ENCODE peak calls at places on chromosomes 13 and 19, in six cellular contexts. K is H9, I is neuronal stem cell, D is H1, F is trophoblast cell, X is IMR-90. L is an unnamed sample.

GRCh38 chr13:35979378-35979911 is 151.7 kb downstream of the DCLK1 start:
- DNase-seq in K (no peak), I (no peak), D (no peak), F (peak; percentile 79), X (peak; percentile 83), L (peak; percentile 11)

GRCh38 chr13:40251343-40252032 is 415.0 kb downstream of the FOXO1 start:
- DNase-seq in K (no peak), I (no peak), D (no peak), F (no peak), X (no peak), L (peak; percentile 42)

GRCh38 chr13:24233351-24233901 is 72.9 kb downstream of the SPATA13 start:
- DNase-seq in K (no peak), I (no peak), D (no peak), F (peak; percentile 47), X (peak; percentile 64), L (peak; percentile 63)

GRCh38 chr19:21482863-21483276 is 22.5 kb upstream of the ZNF429 start:
- DNase-seq in K (peak; percentile 81), I (no peak), D (peak; percentile 74), F (peak; percentile 84), X (no peak), L (no peak)

GRCh38 chr19:46880440-46880839 is 19.6 kb downstream of the ARHGAP35 start:
- DNase-seq in K (no peak), I (no peak), D (no peak), F (no peak), X (peak; percentile 13), L (no peak)

GRCh38 chr13:91111476-91112190 is 235.9 kb upstream of the MIR17HG start:
- DNase-seq in K (no peak), I (no peak), D (no peak), F (no peak), X (no peak), L (no peak)

GRCh38 chr13:97259787-97260641 is 37.9 kb downstream of the MBNL2 start:
- DNase-seq in K (no peak), I (no peak), D (no peak), F (peak; percentile 79), X (peak; percentile 84), L (peak; percentile 93)

GRCh38 chr13:42777476-42777875 is 3.9 kb upstream of the FAM216B start:
- DNase-seq in K (no peak), I (no peak), D (no peak), F (no peak), X (peak; percentile 28), L (no peak)

GRCh38 chr19:55005684-55006488 is 32.2 kb downstream of the GP6 start:
- DNase-seq in K (peak; percentile 83), I (no peak), D (no peak), F (peak; percentile 95), X (no peak), L (peak; percentile 18)

GRCh38 chr19:50330365-50331078 is 1.3 kb upstream of the KCNC3 start:
- DNase-seq in K (peak; percentile 96), I (peak; percentile 95), D (peak; percentile 70), F (peak; percentile 89), X (peak; percentile 1), L (no peak)

GRCh38 chr13:98941536-98941935 is 36.3 kb downstream of the DOCK9 start:
- DNase-seq in K (no peak), I (no peak), D (no peak), F (no peak), X (no peak), L (no peak)

GRCh38 chr13:60838581-60838980 is 441.6 kb downstream of the TDRD3 start:
- DNase-seq in K (no peak), I (no peak), D (no peak), F (no peak), X (no peak), L (no peak)

GRCh38 chr19:465056-465816 is 4.4 kb upstream of the SHC2 start:
- DNase-seq in K (no peak), I (no peak), D (no peak), F (no peak), X (no peak), L (no peak)
- H3K27ac ChIP-seq in K (no peak overlapping the region), I (no peak overlapping the region), D (no peak overlapping the region), F (no peak overlapping the region), X (no peak overlapping the region), L (no peak overlapping the region)

GRCh38 chr13:94324409-94325147 is 154.9 kb downstream of the DCT start:
- DNase-seq in K (no peak), I (no peak), D (no peak), F (no peak), X (no peak), L (peak; percentile 54)
- H4K91ac ChIP-seq in K (no peak overlapping the region), I (no peak overlapping the region), D (no peak overlapping the region), F (no peak overlapping the region), X (no peak overlapping the region), L (no peak overlapping the region)

DNA sequence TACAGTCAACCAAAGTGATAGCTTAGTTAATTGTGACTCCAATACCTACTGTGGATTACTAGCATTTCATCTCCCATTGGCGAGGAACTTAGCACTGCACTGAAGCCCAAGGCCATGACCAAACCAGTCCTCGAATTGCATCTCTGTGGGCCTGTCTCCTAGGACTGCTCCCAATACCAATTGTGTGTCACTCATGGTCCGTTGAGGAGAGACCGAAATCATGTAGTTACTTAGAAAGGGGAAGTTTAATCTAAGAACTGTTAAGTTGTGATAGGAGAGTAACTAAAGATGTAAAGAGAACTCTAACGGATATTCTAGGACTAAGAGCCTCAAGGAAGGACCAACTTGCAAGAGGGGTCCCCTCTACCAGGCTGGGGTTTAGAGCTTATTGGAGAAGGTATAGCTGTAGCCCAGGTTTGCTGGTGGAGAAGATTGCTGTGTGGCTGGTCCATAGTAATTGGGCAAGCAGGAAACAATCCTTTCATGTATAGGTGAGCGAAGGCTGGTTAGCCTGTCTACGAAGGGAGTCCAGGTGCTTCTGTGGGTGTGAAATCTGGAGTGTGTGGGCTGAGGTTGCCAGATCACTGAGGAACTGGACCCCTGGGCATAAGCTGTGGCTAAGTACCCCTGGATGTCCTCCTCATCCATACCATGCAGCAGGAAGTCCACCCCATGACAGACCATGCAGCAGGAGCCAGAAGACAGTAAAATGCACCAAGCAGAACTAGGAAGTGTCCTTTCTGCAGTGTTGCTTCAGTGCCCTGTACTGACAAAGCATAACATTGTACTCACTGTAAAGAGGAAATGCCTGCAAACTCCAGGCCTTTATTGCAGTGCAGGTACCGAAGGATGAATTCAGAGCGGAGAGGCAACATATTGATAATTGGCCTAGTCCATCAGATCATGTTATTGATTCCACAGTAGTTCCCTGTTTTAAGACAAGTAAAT is 30.8 kb downstream of the DNAJC3 start:
- DNase-seq in K (no peak), I (no peak), D (no peak), F (no peak), X (no peak), L (no peak)
- H3K23ac ChIP-seq in K (no peak overlapping the region), I (no peak overlapping the region), D (no peak overlapping the region), F (no peak overlapping the region), X (no peak overlapping the region), L (no peak overlapping the region)

DNA sequence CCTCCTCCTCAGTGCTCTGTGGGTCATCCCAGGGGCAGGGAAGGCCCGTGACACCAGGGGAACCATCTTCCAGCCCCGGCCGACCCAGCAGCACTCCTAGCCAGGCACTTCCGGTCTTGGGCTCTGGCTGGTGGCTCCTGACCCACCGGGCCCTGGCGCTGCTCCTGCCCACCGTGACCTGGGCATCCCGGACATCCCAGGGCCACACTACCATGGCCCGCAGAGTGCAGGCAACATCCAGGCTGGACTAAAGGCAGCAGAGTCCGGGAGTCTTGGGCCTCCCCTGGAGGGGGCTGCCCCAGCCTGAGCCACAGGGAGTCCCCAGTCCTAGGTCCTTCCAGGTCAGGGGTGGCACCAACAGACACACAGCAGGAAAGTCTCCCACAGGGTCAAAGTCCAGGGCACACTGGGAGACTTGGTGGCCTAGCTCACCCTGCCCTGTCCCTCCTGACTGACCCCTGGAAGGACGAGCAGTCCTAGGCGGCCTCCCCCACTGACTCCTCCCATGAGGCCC is 10.8 kb downstream of the LSM4 start:
- DNase-seq in K (no peak), I (no peak), D (no peak), F (no peak), X (no peak), L (no peak)
- H3K27ac ChIP-seq in K (no peak overlapping the region), I (no peak overlapping the region), D (no peak overlapping the region), F (no peak overlapping the region), X (no peak overlapping the region), L (no peak overlapping the region)

DNA sequence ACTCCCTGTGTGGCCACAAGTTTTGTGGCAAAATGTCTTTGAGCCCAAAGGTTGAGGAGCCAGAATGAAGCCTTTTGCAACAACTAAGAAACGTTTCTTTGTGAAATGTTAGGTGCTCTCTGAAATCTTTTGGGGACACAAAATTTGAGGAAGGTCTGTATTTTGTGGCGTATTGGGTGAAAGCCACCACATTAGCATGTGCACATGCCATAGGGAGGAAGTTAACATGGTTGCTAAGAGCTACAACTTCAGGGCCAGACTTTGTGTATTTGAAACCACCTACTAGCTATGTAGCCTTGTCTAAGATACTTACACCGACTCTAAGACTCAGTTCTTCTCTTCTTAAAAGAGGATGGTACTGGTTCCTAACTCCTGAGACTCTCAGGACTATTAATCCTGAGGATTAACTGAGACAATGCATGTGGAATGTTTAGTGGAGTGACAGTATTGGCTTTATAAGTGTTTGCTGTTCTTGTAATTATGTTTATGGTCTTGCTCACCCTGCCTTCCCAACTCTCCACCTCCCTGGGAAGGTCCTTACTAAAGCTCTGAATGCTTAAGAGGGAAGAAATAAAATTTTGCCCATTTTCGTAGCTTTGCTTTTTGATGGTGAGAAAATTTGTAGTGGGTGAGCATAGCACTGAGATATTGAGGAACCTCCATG is 15.5 kb downstream of the SERP2 start:
- DNase-seq in K (no peak), I (no peak), D (no peak), F (no peak), X (no peak), L (no peak)
- H4K91ac ChIP-seq in K (no peak overlapping the region), I (no peak overlapping the region), D (no peak overlapping the region), F (peak overlapping the region; percentile 37), X (no peak overlapping the region), L (no peak overlapping the region)

DNA sequence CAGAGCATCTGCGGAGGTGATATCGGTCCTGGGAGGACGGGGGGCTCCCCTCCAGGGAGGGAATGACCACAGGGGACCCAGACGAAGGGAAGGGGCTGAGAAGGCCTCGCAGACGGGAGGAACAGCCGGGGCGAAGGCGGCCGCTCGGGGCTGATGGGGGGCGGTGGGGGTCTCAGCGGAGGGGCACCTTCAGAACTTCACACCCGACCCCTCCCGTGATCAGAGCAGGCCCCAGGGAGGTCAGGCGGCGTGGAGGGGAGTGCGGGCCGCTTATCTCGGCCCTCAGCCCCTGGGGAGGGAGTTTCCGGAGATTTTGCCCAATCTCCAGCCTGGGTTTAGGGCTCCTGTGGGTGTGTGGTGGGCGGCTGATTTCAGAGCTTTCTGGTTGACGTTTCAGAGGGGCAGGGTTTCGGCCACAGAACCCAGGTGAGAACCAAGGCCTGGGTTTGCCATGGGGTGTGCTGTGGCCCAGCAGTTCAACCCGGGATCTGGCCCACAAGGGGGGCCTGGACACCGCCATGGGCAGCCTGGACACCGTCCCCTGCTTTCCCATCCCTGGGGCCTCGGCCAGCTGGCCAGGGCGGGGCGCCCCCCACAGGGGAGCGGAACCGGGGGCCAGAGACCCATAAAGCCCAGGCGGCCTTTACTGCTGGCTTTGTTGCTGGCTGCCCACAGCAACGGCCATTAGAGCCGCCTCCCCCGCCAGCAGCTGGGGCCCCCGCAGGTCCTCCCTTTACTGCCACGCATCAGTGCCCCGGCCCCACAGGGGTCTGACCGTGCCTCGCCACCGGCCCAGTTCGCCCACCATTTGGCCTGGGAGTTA is 29.0 kb downstream of the ARID3A start:
- DNase-seq in K (no peak), I (no peak), D (no peak), F (peak; percentile 82), X (no peak), L (peak; percentile 57)
- H3K23ac ChIP-seq in K (no peak overlapping the region), I (peak overlapping the region; percentile 65), D (no peak overlapping the region), F (no peak overlapping the region), X (no peak overlapping the region), L (no peak overlapping the region)

DNA sequence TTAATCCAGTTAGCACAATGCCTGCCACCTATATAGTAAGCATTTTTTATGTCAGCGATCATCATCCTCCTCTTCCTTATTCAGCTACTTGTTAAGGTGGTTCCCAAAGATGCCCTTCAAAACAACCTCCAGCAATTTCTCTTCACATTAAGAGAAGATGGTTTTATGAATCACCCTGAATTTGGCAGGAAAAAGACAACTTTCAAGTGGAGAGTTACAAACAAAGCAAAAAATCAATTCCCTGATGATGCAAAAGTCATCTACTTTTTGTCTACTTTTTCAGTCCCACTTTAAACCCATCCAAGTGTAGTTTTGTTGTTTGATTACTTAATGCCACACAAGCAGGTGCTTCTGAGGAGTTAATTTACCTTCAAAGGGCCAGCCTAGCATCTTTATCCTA is 139.1 kb upstream of the SERP2 start:
- DNase-seq in K (no peak), I (no peak), D (no peak), F (no peak), X (peak; percentile 37), L (no peak)
- H3K27ac ChIP-seq in K (no peak overlapping the region), I (no peak overlapping the region), D (no peak overlapping the region), F (no peak overlapping the region), X (no peak overlapping the region), L (no peak overlapping the region)

L was measured in mesenchymal stem cell.